ENCODE peak calls at places on chromosomes 6 and 20, in six cellular contexts. J is H1, Z is HCT116, T is HepG2, S is GM12878, I is K562. Y is an unnamed sample. For H3K27me3, the result is how much of the 10 kb centered on the place peaks cover.

GRCh38 chr6:51415501-51415900 is 596.8 kb downstream of the TFAP2B start:
- DNase-seq in J (no peak), Z (no peak), T (no peak), S (no peak), I (no peak), Y (no peak)

GRCh38 chr6:168638497-168639072 is 197.6 kb downstream of the SMOC2 start:
- DNase-seq in J (no peak), Z (no peak), T (no peak), S (no peak), I (no peak), Y (no peak)

GRCh38 chr20:21956591-21956990 is 251.1 kb downstream of the PAX1 start:
- DNase-seq in J (no peak), Z (no peak), T (no peak), S (no peak), I (no peak), Y (no peak)

GRCh38 chr20:38601216-38602184 is at the start of gene ARHGAP40:
- DNase-seq in J (peak), Z (peak), T (peak), S (no peak), I (peak), Y (no peak)

GRCh38 chr6:38713812-38714211 is 1.3 kb upstream of the DNAH8 start:
- DNase-seq in J (no peak), Z (no peak), T (no peak), S (no peak), I (no peak), Y (no peak)

GRCh38 chr6:169866668-169867521 is 115.5 kb downstream of the ERMARD start:
- DNase-seq in J (peak), Z (no peak), T (no peak), S (no peak), I (no peak), Y (no peak)

GRCh38 chr6:167745660-167746376 is 80.9 kb upstream of the AFDN start:
- DNase-seq in J (no peak), Z (no peak), T (no peak), S (no peak), I (no peak), Y (no peak)

GRCh38 chr6:159443521-159443920 is 249.5 kb downstream of the SOD2 start:
- DNase-seq in J (no peak), Z (no peak), T (no peak), S (no peak), I (no peak), Y (no peak)

GRCh38 chr6:123064038-123064437 is 68.0 kb downstream of the CLVS2 start:
- DNase-seq in J (no peak), Z (no peak), T (no peak), S (no peak), I (no peak), Y (no peak)

GRCh38 chr6:34352305-34352937 is 40.0 kb downstream of the NUDT3 start:
- DNase-seq in J (no peak), Z (no peak), T (no peak), S (no peak), I (no peak), Y (no peak)

GRCh38 chr6:68497927-68498326 is 137.2 kb upstream of the ADGRB3 start:
- DNase-seq in J (no peak), Z (no peak), T (no peak), S (no peak), I (no peak), Y (no peak)

GRCh38 chr20:20367681-20368413 is at the start of gene INSM1:
- DNase-seq in J (no peak), Z (no peak), T (no peak), S (no peak), I (no peak), Y (no peak)

GRCh38 chr6:13186861-13187260 is 141.5 kb downstream of the TBC1D7 start:
- DNase-seq in J (no peak), Z (no peak), T (no peak), S (no peak), I (no peak), Y (no peak)

GRCh38 chr6:155023717-155024116 is 28.6 kb downstream of the TIAM2 start:
- DNase-seq in J (no peak), Z (no peak), T (no peak), S (no peak), I (no peak), Y (no peak)

GRCh38 chr6:104108587-104108986 is 751.1 kb downstream of the HACE1 start:
- DNase-seq in J (no peak), Z (no peak), T (no peak), S (no peak), I (no peak), Y (no peak)

GRCh38 chr6:137875606-137876005 is 8.5 kb downstream of the TNFAIP3 start:
- DNase-seq in J (no peak), Z (no peak), T (no peak), S (no peak), I (no peak), Y (no peak)

GRCh38 chr6:83514877-83515466 is 2.6 kb downstream of the PRSS35 start:
- DNase-seq in J (no peak), Z (peak), T (peak), S (peak), I (peak), Y (peak)

GRCh38 chr6:168035098-168035660 is 37.7 kb downstream of the KIF25 start:
- DNase-seq in J (no peak), Z (no peak), T (no peak), S (no peak), I (peak), Y (no peak)

GRCh38 chr6:91476000-91476399 is 889.1 kb upstream of the MAP3K7 start:
- DNase-seq in J (no peak), Z (no peak), T (peak), S (no peak), I (no peak), Y (no peak)

GRCh38 chr6:49516147-49516505 is 16.4 kb downstream of the GLYATL3 start:
- DNase-seq in J (no peak), Z (no peak), T (no peak), S (no peak), I (no peak), Y (no peak)

GRCh38 chr20:58268936-58269619 is 40.4 kb upstream of the RAB22A start:
- DNase-seq in J (no peak), Z (no peak), T (no peak), S (no peak), I (no peak), Y (no peak)

GRCh38 chr6:158047120-158047518 is 65.5 kb downstream of the SYNJ2 start:
- DNase-seq in J (no peak), Z (no peak), T (no peak), S (no peak), I (no peak), Y (no peak)

GRCh38 chr20:23167436-23167835 is 81.3 kb upstream of the CD93 start:
- DNase-seq in J (no peak), Z (no peak), T (no peak), S (no peak), I (no peak), Y (no peak)

GRCh38 chr6:11264100-11264499 is 31.6 kb upstream of the NEDD9 start:
- DNase-seq in J (peak), Z (no peak), T (no peak), S (no peak), I (peak), Y (no peak)
- H3K4me3 ChIP-seq in J (no peak), Z (no peak), T (no peak), S (no peak), I (no peak), Y (no peak)

GRCh38 chr6:112019619-112020018 is 34.3 kb upstream of the CCN6 start:
- DNase-seq in J (no peak), Z (no peak), T (no peak), S (no peak), I (no peak), Y (no peak)
- TF ChIP-seq ZNF274 in J (no peak), Z (no peak), T (no peak), S (no peak), I (no peak), Y (no peak)

DNA sequence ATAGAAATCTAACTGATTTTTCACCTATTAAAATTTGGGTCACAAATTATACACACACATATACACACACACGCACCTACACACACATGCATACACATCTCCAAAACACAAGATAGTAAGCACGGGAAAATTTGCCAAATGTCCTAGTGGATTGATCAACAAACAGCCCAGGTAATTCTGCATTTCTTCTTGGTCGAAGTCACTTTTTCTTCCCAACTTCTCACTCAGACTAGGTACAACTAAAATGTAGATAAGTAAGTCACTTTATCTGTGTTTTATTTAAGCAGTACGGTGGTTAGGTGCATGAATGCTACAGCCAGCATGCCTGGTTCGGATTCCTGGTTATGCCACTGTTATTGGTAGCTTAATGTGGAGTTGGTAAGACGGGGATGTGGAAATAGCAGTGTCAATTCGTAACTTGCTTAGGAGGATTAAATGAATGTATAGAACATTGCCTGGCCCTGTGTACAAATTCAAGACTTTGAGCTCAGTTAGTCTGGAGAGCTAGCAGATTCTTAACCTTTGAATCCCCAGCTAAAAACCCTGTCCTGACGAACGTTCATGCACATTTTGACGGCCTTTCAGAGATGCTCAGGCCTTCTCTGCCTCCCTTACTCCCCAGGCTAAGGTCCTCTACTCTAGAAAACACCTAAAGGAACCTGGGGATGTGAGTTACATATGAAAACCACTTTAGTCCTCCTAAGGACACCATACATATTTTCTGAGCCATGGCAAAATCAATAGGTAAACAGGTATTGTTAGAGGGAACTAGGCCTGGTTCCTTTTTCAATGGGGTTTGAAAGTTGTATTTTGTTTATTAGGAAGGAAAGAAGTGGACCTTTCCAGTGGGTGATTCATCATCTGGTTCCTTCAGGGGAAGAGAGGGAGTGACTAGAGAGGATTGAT is 50.9 kb downstream of the CYP24A1 start:
- DNase-seq in J (no peak), Z (no peak), T (peak), S (no peak), I (no peak), Y (no peak)
- H3K27me3 ChIP-seq in J (under half), Z (under half), T (under half), S (under half), I (under half), Y (under half)

GRCh38 chr6:93822434-93823265 is 403.3 kb upstream of the EPHA7 start:
- DNase-seq in J (no peak), Z (no peak), T (no peak), S (no peak), I (no peak), Y (no peak)
- H3K4me3 ChIP-seq in J (no peak), Z (no peak), T (no peak), S (no peak), I (no peak), Y (no peak)

GRCh38 chr20:2817341-2817726 is 1.2 kb downstream of the TMEM239 start:
- DNase-seq in J (no peak), Z (no peak), T (no peak), S (no peak), I (no peak), Y (no peak)
- TF ChIP-seq ZNF274 in J (no peak), Z (no peak), T (no peak), S (no peak), I (no peak), Y (no peak)

DNA sequence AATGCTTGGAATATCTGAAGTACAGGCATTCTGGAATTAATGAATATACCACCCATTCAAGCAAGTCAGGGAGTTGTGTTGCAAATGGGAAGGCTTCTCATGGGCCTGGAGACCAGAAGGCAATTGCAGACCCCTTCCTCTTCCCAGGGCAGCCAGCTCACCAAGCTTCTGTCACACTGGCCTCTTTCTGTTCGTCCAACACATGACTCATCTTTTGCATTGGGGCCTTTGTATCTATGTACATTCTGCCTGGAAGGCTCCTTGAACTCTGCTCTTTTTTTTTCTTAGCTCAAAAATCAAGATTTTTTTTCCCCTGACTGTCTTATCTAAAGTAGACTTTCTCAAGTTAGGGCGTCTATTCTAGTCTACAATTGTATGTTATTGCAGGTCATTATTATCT is 132.9 kb upstream of the MYLIP start:
- DNase-seq in J (no peak), Z (no peak), T (no peak), S (no peak), I (peak), Y (no peak)
- H3K27me3 ChIP-seq in J (under half), Z (under half), T (under half), S (under half), I (under half), Y (under half)

GRCh38 chr6:144922120-144922722 is 637.1 kb downstream of the UTRN start:
- DNase-seq in J (no peak), Z (no peak), T (no peak), S (no peak), I (no peak), Y (no peak)
- H3K4me3 ChIP-seq in J (no peak), Z (peak), T (no peak), S (no peak), I (no peak), Y (no peak)

GRCh38 chr6:75494290-75494689 is 690 bp upstream of the FILIP1 start:
- DNase-seq in J (no peak), Z (no peak), T (no peak), S (no peak), I (no peak), Y (no peak)
- TF ChIP-seq ZNF274 in J (no peak), Z (no peak), T (no peak), S (no peak), I (no peak), Y (no peak)

Y was measured in NT2/D1.